ENCODE peak calls at places on chromosomes 11 and 22, in ten cellular contexts. N, O, U, C, R, D, Y, M, H and G are unnamed samples.

GRCh38 chr11:132981146-132981956 is 551.0 kb downstream of the OPCML start:
- DNase-seq in N (no peak), O (no peak), U (no peak), C (no peak), R (no peak), D (no peak), Y (no peak), M (no peak), H (no peak), G (no peak)

GRCh38 chr11:9884601-9885000 is 220.7 kb downstream of the SWAP70 start:
- DNase-seq in N (no peak), O (no peak), U (no peak), C (no peak), R (no peak), D (no peak), Y (no peak), M (no peak), H (no peak), G (no peak)

GRCh38 chr11:122115520-122116343 is at the start of gene BLID:
- DNase-seq in N (no peak), O (no peak), U (peak), C (no peak), R (peak), D (peak), Y (no peak), M (peak), H (peak), G (no peak)

GRCh38 chr11:31870609-31871309 is 59.6 kb upstream of the PAX6 start:
- DNase-seq in N (peak), O (peak), U (peak), C (peak), R (peak), D (peak), Y (no peak), M (peak), H (no peak), G (no peak)

GRCh38 chr11:57597971-57598830 is 716 bp downstream of the SERPING1 start:
- DNase-seq in N (no peak), O (peak), U (peak), C (no peak), R (peak), D (no peak), Y (peak), M (peak), H (peak), G (peak)

GRCh38 chr11:73931039-73931645 is 19.7 kb upstream of the DNAJB13 start:
- DNase-seq in N (no peak), O (peak), U (peak), C (peak), R (peak), D (peak), Y (no peak), M (peak), H (no peak), G (no peak)

GRCh38 chr11:120324932-120325810 is at the start of gene TLCD5:
- DNase-seq in N (no peak), O (peak), U (peak), C (no peak), R (peak), D (peak), Y (peak), M (peak), H (no peak), G (peak)

GRCh38 chr11:122755941-122756340 is 82.4 kb upstream of the CRTAM start:
- DNase-seq in N (no peak), O (no peak), U (peak), C (no peak), R (no peak), D (no peak), Y (no peak), M (no peak), H (no peak), G (no peak)

GRCh38 chr22:17627961-17628303 is 617 bp downstream of the ATP6V1E1 start:
- DNase-seq in N (no peak), O (no peak), U (peak), C (no peak), R (no peak), D (no peak), Y (no peak), M (no peak), H (peak), G (peak)

GRCh38 chr11:35014352-35014751 is 97.9 kb downstream of the PDHX start:
- DNase-seq in N (no peak), O (peak), U (peak), C (peak), R (peak), D (peak), Y (no peak), M (no peak), H (no peak), G (no peak)

GRCh38 chr22:29148036-29148435 is 57.7 kb upstream of the EMID1 start:
- DNase-seq in N (no peak), O (no peak), U (no peak), C (no peak), R (no peak), D (no peak), Y (no peak), M (no peak), H (no peak), G (peak)

GRCh38 chr11:83521647-83522596 is 235.8 kb upstream of the CCDC90B start:
- DNase-seq in N (no peak), O (peak), U (peak), C (no peak), R (peak), D (peak), Y (no peak), M (no peak), H (no peak), G (no peak)

GRCh38 chr11:8252388-8252787 is 11.3 kb downstream of the LMO1 start:
- DNase-seq in N (no peak), O (no peak), U (no peak), C (no peak), R (no peak), D (no peak), Y (peak), M (no peak), H (no peak), G (peak)

GRCh38 chr11:130390071-130390758 is 38.2 kb downstream of the ADAMTS8 start:
- DNase-seq in N (no peak), O (peak), U (peak), C (peak), R (peak), D (peak), Y (no peak), M (no peak), H (no peak), G (no peak)

GRCh38 chr11:125692887-125693286 is 12.2 kb upstream of the ACRV1 start:
- DNase-seq in N (no peak), O (no peak), U (no peak), C (no peak), R (no peak), D (no peak), Y (no peak), M (no peak), H (no peak), G (no peak)
- TF ChIP-seq CTCF in N (no peak), O (no peak), U (no peak), C (no peak), R (no peak), D (no peak), Y (no peak), M (no peak), H (no peak), G (no peak)

GRCh38 chr22:26942301-26942927 is 285.0 kb downstream of the MIAT start:
- DNase-seq in N (no peak), O (no peak), U (no peak), C (no peak), R (no peak), D (no peak), Y (no peak), M (no peak), H (no peak), G (no peak)

GRCh38 chr22:26939466-26939865 is 282.1 kb downstream of the MIAT start:
- DNase-seq in N (no peak), O (no peak), U (no peak), C (no peak), R (no peak), D (no peak), Y (no peak), M (no peak), H (no peak), G (no peak)

DNA sequence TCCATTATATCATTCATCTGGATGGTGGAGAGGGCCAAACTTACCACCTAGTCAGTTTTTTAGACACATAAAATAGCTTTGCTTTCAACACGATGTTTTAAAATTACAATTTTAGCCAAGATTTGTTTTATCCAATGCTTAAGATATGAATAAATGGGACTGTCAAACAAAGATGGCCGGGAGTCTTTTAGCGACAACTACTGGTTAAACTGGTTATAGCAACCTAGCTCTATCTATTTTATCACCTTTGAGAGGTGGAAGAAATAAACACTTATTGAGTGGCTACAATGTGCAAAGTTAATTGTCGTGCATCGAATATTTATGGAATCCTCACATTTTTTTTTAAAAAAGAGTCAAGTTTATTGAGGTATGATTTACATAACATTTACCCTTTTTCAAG is 279.8 kb downstream of the MIAT start:
- DNase-seq in N (no peak), O (no peak), U (no peak), C (no peak), R (peak), D (no peak), Y (no peak), M (no peak), H (no peak), G (no peak)
- TF ChIP-seq CTCF in N (no peak), O (no peak), U (no peak), C (no peak), R (peak), D (no peak), Y (no peak), M (peak), H (no peak), G (no peak)

GRCh38 chr11:61609970-61610347 is 29.1 kb upstream of the SYT7 start:
- DNase-seq in N (no peak), O (no peak), U (no peak), C (no peak), R (no peak), D (no peak), Y (no peak), M (no peak), H (no peak), G (no peak)
- TF ChIP-seq CTCF in N (no peak), O (no peak), U (peak), C (peak), R (peak), D (peak), Y (no peak), M (peak), H (no peak), G (no peak)

DNA sequence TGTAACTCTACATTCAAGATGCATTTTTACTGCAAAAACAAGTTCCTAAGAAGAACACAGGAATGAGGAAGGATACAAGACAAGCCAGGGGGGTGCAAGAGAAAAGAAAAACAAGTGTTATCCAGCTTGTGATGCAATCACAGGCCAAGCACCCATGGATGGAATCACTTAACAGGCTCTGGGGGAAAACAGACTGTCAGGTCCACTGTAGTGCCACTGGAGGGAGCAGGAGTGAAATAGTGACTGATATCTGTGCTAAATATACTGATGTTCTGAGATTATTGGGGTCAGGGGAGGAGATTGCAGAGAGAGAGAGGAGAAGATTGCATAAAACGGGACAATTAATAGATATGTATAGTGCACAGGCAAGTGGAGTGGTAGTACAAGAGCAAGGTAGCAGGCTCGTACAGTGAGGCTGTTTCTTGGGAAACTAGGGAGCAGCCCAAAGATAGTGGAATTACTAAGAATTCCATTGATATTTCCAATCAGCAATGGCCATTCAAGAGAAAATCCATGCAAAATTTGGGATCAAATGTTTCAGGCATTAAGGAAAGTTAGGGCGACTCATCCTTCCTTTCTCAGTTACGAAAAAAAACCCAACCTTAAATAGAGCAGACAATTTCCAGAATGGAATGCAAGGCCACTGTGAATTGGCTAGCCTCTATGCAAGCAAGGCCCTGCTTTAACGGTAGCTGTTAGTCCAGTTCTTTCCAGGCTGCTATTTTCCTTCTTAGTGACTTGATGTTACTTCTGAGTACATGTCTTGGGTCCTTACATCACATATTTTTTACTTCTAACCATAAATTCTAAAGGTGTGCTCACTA is 52.2 kb upstream of the CEP126 start:
- DNase-seq in N (no peak), O (peak), U (peak), C (peak), R (peak), D (peak), Y (peak), M (peak), H (no peak), G (no peak)
- TF ChIP-seq CTCF in N (no peak), O (peak), U (peak), C (peak), R (peak), D (peak), Y (no peak), M (peak), H (no peak), G (no peak)

DNA sequence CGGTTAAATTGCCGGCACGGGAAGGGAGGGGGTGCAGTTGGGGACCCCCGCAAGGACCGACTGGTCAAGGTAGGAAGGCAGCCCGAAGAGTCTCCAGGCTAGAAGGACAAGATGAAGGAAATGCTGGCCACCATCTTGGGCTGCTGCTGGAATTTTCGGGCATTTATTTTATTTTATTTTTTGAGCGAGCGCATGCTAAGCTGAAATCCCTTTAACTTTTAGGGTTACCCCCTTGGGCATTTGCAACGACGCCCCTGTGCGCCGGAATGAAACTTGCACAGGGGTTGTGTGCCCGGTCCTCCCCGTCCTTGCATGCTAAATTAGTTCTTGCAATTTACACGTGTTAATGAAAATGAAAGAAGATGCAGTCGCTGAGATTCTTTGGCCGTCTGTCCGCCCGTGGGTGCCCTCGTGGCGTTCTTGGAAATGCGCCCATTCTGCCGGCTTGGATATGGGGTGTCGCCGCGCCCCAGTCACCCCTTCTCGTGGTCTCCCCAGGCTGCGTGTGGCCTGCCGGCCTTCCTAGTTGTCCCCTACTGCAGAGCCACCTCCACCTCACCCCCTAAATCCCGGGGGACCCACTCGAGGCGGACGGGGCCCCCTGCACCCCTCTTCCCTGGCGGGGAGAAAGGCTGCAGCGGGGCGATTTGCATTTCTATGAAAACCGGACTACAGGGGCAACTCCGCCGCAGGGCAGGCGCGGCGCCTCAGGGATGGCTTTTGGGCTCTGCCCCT is 529 bp upstream of the CCND1 start:
- DNase-seq in N (no peak), O (no peak), U (peak), C (no peak), R (peak), D (no peak), Y (no peak), M (no peak), H (no peak), G (peak)
- TF ChIP-seq CTCF in N (no peak), O (no peak), U (no peak), C (no peak), R (no peak), D (no peak), Y (no peak), M (no peak), H (no peak), G (no peak)

DNA sequence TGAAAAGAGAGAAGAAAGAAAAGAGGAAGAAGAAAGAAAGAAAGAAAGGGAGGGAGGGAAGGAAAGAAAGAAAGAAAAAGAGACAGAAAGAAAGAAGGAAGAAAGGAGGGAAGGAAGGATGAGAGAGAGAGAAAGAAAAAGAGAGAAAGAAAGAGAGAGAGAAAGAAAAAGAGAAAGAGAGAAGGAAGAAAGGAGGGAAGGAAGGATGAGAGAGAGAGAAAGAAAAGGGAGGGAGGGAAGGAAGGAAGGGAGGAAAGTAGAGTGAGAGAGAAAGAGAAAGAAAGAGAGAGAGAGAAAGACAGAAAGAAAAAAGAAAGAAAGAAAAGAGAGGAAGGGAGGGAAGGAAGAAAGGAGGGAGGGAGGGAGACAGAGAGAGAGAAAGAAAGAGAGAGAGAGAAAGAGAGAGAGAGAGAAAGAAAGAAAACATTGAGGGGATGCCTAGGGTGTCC is 11.5 kb upstream of the RAC2 start:
- DNase-seq in N (no peak), O (no peak), U (no peak), C (no peak), R (no peak), D (no peak), Y (no peak), M (no peak), H (no peak), G (no peak)
- TF ChIP-seq CTCF in N (peak), O (no peak), U (no peak), C (no peak), R (no peak), D (no peak), Y (no peak), M (no peak), H (no peak), G (no peak)

GRCh38 chr22:50641696-50642607 is 14.0 kb upstream of the ARSA start:
- DNase-seq in N (no peak), O (peak), U (peak), C (no peak), R (peak), D (peak), Y (peak), M (peak), H (no peak), G (no peak)
- TF ChIP-seq CTCF in N (no peak), O (peak), U (peak), C (peak), R (peak), D (peak), Y (no peak), M (no peak), H (no peak), G (no peak)

DNA sequence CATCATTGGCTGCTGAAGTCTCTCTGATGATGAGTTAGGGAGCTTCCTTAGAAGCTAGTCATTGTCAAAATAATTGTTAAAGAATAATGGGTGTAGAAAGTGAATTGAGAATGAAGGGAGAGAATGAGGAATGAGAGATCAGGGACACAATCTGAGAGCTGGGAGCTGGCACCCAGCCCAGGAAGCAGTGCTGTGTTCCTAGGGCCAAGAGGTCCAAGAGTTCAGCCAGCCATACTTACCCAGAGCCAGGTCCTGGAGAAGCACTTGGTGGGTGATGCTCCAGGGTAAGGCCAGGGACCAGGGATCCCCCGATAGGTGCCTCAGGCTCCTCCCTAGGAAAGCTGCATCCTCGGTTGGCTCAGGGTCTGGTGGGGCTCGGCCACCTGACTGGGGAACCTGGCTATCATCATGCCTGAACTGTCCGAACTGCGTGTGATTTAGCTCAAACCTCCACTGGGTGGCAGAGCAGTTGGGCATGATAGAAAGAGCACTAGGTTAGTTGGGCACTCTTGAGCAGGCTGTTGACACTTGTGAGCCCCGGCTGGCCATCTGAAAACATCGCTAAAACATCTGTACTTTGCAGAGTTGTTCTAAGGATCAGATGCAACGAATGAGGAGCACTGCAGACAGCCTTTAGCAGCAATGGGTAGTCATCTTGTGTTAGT is 123.9 kb upstream of the NCAM1 start:
- DNase-seq in N (no peak), O (no peak), U (no peak), C (no peak), R (no peak), D (no peak), Y (no peak), M (no peak), H (no peak), G (no peak)
- TF ChIP-seq CTCF in N (no peak), O (peak), U (no peak), C (no peak), R (no peak), D (peak), Y (no peak), M (no peak), H (no peak), G (no peak)

GRCh38 chr22:22461111-22461510 is 47.4 kb downstream of the ZNF280B start:
- DNase-seq in N (no peak), O (no peak), U (no peak), C (no peak), R (no peak), D (no peak), Y (no peak), M (no peak), H (no peak), G (no peak)

GRCh38 chr22:22461583-22461982 is 47.0 kb downstream of the ZNF280B start:
- DNase-seq in N (no peak), O (no peak), U (no peak), C (no peak), R (no peak), D (no peak), Y (no peak), M (no peak), H (no peak), G (no peak)

GRCh38 chr22:22463855-22464540 is 44.5 kb downstream of the ZNF280B start:
- DNase-seq in N (peak), O (peak), U (peak), C (peak), R (peak), D (peak), Y (peak), M (peak), H (no peak), G (no peak)

GRCh38 chr22:22464541-22465054 is 43.9 kb downstream of the ZNF280B start:
- DNase-seq in N (no peak), O (no peak), U (no peak), C (no peak), R (no peak), D (no peak), Y (no peak), M (no peak), H (no peak), G (no peak)

DNA sequence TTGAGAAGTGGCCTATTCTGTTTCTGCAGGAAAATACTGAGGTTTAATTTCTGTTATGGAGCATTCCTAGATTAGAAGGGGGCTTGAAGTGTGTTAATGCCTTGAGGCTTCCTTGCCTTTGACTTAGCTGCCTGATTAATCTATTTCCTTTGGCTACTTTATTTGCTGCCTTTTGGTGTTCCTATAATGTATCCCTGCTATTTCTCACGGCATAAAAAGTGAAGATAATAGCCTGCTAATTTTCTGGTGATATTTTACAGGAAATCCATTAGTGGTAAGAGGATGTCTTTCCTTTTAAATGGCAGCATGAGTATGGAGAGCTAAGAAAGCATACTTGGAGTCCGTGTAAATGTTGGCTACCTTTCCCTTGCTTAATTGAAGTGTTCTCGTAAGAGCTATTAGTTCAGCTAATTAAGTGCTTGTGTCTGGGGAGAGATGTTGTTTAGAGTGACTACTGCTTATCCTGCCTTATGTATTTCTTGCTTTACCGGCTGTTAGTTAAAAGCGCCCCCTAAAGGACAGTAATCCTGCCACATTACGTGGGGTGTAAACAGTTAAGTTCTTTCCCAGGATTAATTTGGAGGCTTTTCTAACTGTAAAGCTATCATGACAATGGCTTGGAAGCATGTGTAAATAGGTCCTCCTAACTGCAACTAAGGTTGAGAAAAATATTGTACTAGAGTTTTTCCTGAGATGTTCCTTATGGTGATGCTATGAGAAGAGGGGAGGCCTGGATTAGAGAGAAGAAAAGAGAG is 45.6 kb downstream of the ZNF280B start:
- DNase-seq in N (no peak), O (no peak), U (peak), C (no peak), R (peak), D (no peak), Y (no peak), M (no peak), H (no peak), G (no peak)
- TF ChIP-seq CTCF in N (no peak), O (peak), U (peak), C (peak), R (peak), D (peak), Y (no peak), M (peak), H (no peak), G (no peak)